ENCODE peak calls at places on chromosomes 5 and 9, in eight cellular contexts. G, D, A, Y, K, P, S and N are unnamed samples.

GRCh38 chr9:129141066-129142041 is 30.1 kb downstream of the PTPA start:
- DNase-seq in A (peak), Y (no peak), P (peak), G (no peak), D (no peak), S (no peak), K (peak), N (no peak)

GRCh38 chr9:114034663-114035062 is 43.4 kb downstream of the AMBP start:
- DNase-seq in S (no peak), D (no peak), K (no peak), A (no peak), Y (no peak), P (no peak), G (no peak), N (no peak)

GRCh38 chr5:72138943-72139467 is 31.7 kb downstream of the MAP1B start:
- DNase-seq in G (no peak), A (no peak), D (no peak), Y (no peak), S (no peak), P (peak), K (no peak), N (no peak)

GRCh38 chr5:14668247-14668646 is 3.7 kb downstream of the OTULIN start:
- DNase-seq in D (no peak), A (no peak), Y (no peak), G (no peak), K (no peak), P (no peak), S (no peak), N (no peak)

GRCh38 chr9:136201609-136202448 is 3.1 kb downstream of the LHX3 start:
- DNase-seq in K (no peak), Y (no peak), P (no peak), S (peak), A (no peak), G (peak), D (peak), N (no peak)

GRCh38 chr5:132238169-132238744 is 10.6 kb upstream of the P4HA2 start:
- DNase-seq in K (peak), G (peak), P (no peak), D (peak), Y (peak), A (peak), S (peak), N (peak)

GRCh38 chr5:136028782-136029742 is at the start of gene TGFBI:
- DNase-seq in A (peak), Y (no peak), P (no peak), G (peak), D (peak), S (peak), K (peak), N (peak)

GRCh38 chr5:75744355-75744754 is 27.1 kb upstream of the POC5 start:
- DNase-seq in S (no peak), P (no peak), A (no peak), G (no peak), Y (no peak), K (no peak), D (no peak), N (no peak)

GRCh38 chr5:54305737-54306136 is 4.6 kb downstream of the ARL15 start:
- DNase-seq in A (no peak), S (no peak), K (no peak), P (no peak), G (no peak), Y (no peak), D (no peak), N (no peak)

GRCh38 chr9:10651012-10651411 is 38.2 kb upstream of the PTPRD start:
- DNase-seq in Y (no peak), G (no peak), A (no peak), D (no peak), P (no peak), S (no peak), K (no peak), N (no peak)

GRCh38 chr9:82152181-82152580 is 163.6 kb downstream of the SPATA31D1 start:
- DNase-seq in K (no peak), G (no peak), Y (no peak), P (no peak), S (no peak), A (no peak), D (no peak), N (no peak)

GRCh38 chr9:98523231-98523901 is 185.4 kb downstream of the GABBR2 start:
- DNase-seq in P (no peak), G (no peak), Y (no peak), A (no peak), S (peak), D (peak), K (no peak), N (no peak)

GRCh38 chr5:140018517-140018916 is 24.6 kb downstream of the NRG2 start:
- DNase-seq in Y (no peak), K (no peak), A (no peak), G (no peak), P (no peak), S (no peak), D (no peak), N (no peak)

GRCh38 chr9:127853312-127854168 is 918 bp downstream of the ENG start:
- DNase-seq in P (no peak), G (no peak), A (no peak), Y (no peak), K (no peak), D (peak), S (no peak), N (no peak)

GRCh38 chr5:24367211-24367610 is 277.6 kb downstream of the CDH10 start:
- DNase-seq in S (no peak), Y (no peak), K (no peak), D (no peak), G (no peak), A (no peak), P (no peak), N (no peak)

GRCh38 chr9:116202219-116202912 is 48.8 kb downstream of the PAPPA start:
- DNase-seq in G (no peak), K (no peak), Y (no peak), A (no peak), D (no peak), P (no peak), S (no peak), N (no peak)